ENCODE peak calls at places on chromosomes 16 and 17, in five cellular contexts. J is foreskin fibroblast, R is SK-N-SH, E is heart left ventricle, S is brain microvascular endothelial cell. Z is an unnamed sample.

GRCh38 chr17:77959926-77960521 is 1.5 kb downstream of the TNRC6C start:
- DNase-seq in J (no peak), R (peak), E (no peak), S (no peak), Z (no peak)

GRCh38 chr16:84340305-84341040 is 27.9 kb upstream of the ATP2C2 start:
- DNase-seq in J (no peak), R (no peak), E (no peak), S (no peak), Z (no peak)

GRCh38 chr16:75433732-75434413 is 570 bp upstream of the CFDP1 start:
- DNase-seq in J (peak), R (peak), E (no peak), S (peak), Z (peak)

GRCh38 chr16:59604331-59604730 is 870.2 kb upstream of the GOT2 start:
- DNase-seq in J (peak), R (no peak), E (no peak), S (no peak), Z (no peak)

GRCh38 chr16:73011926-73012325 is 36.0 kb downstream of the ZFHX3 start:
- DNase-seq in J (no peak), R (no peak), E (no peak), S (no peak), Z (no peak)

GRCh38 chr17:17971431-17972125 is 622 bp downstream of the TOM1L2 start:
- DNase-seq in J (no peak), R (peak), E (peak), S (no peak), Z (no peak)

GRCh38 chr16:21646091-21646490 is 6.3 kb downstream of the IGSF6 start:
- DNase-seq in J (no peak), R (no peak), E (no peak), S (peak), Z (no peak)

GRCh38 chr17:63601439-63602371 is 1.0 kb downstream of the TACO1 start:
- DNase-seq in J (no peak), R (no peak), E (no peak), S (no peak), Z (no peak)

GRCh38 chr16:51453296-51453695 is 302.2 kb upstream of the SALL1 start:
- DNase-seq in J (no peak), R (no peak), E (no peak), S (no peak), Z (no peak)

GRCh38 chr17:39738568-39738901 is 797 bp downstream of the GRB7 start:
- DNase-seq in J (no peak), R (no peak), E (no peak), S (no peak), Z (no peak)

GRCh38 chr17:78925234-78925633 is at the start of gene TIMP2:
- DNase-seq in J (peak), R (peak), E (peak), S (peak), Z (peak)

GRCh38 chr17:27276653-27277156 is 17.2 kb upstream of the WSB1 start:
- DNase-seq in J (no peak), R (peak), E (no peak), S (no peak), Z (no peak)

GRCh38 chr16:51445250-51445649 is 294.2 kb upstream of the SALL1 start:
- DNase-seq in J (no peak), R (no peak), E (no peak), S (no peak), Z (no peak)

GRCh38 chr17:21297597-21297996 is 13.1 kb downstream of the MAP2K3 start:
- DNase-seq in J (no peak), R (peak), E (peak), S (no peak), Z (no peak)

GRCh38 chr16:59263980-59264379 is 529.9 kb upstream of the GOT2 start:
- DNase-seq in J (no peak), R (no peak), E (no peak), S (no peak), Z (no peak)

GRCh38 chr17:17053446-17054379 is 11.5 kb downstream of the MPRIP start:
- DNase-seq in J (no peak), R (no peak), E (no peak), S (no peak), Z (no peak)

GRCh38 chr17:40471856-40472732 is 28.8 kb downstream of the IGFBP4 start:
- DNase-seq in J (no peak), R (no peak), E (no peak), S (no peak), Z (no peak)

GRCh38 chr17:19343671-19344151 is 18.8 kb downstream of the B9D1 start:
- DNase-seq in J (no peak), R (no peak), E (no peak), S (no peak), Z (no peak)

GRCh38 chr17:45992904-45993303 is 6.1 kb upstream of the STH start:
- DNase-seq in J (no peak), R (no peak), E (no peak), S (no peak), Z (no peak)

GRCh38 chr17:44198721-44199552 is 747 bp downstream of the ATXN7L3 start:
- DNase-seq in J (peak), R (peak), E (peak), S (no peak), Z (no peak)

GRCh38 chr17:66812571-66812970 is 22.3 kb upstream of the CACNG5 start:
- DNase-seq in J (no peak), R (no peak), E (no peak), S (no peak), Z (no peak)

GRCh38 chr17:59756236-59756818 is 48.9 kb downstream of the VMP1 start:
- DNase-seq in J (peak), R (no peak), E (no peak), S (peak), Z (peak)

GRCh38 chr17:79473111-79473835 is 137.6 kb downstream of the RBFOX3 start:
- DNase-seq in J (no peak), R (no peak), E (no peak), S (no peak), Z (no peak)

GRCh38 chr16:29816694-29817441 is 916 bp downstream of the PAGR1 start:
- DNase-seq in J (peak), R (peak), E (peak), S (peak), Z (no peak)

GRCh38 chr16:30356401-30357084 is 1.4 kb upstream of the CD2BP2 start:
- DNase-seq in J (no peak), R (peak), E (no peak), S (no peak), Z (no peak)

GRCh38 chr17:55163408-55163807 is 101.4 kb upstream of the HLF start:
- DNase-seq in J (no peak), R (no peak), E (no peak), S (no peak), Z (no peak)

GRCh38 chr17:17061516-17061915 is 19.3 kb downstream of the MPRIP start:
- DNase-seq in J (no peak), R (no peak), E (no peak), S (no peak), Z (no peak)

GRCh38 chr17:44222112-44222869 is 2.8 kb upstream of the UBTF start:
- DNase-seq in J (peak), R (peak), E (peak), S (peak), Z (no peak)

GRCh38 chr16:5216681-5217080 is 119.1 kb upstream of the EEF2KMT start:
- DNase-seq in J (no peak), R (no peak), E (no peak), S (no peak), Z (no peak)

GRCh38 chr16:234468-235305 is at the start of gene FAM234A:
- DNase-seq in J (peak), R (peak), E (peak), S (peak), Z (peak)
- TF ChIP-seq CTCF in J (peak), R (peak), E (peak), S (peak), Z (peak)

GRCh38 chr17:81961087-81961514 is at the start of gene NOTUM:
- DNase-seq in J (no peak), R (peak), E (no peak), S (no peak), Z (no peak)
- H3K4me3 ChIP-seq in J (no peak), R (no peak), E (peak), S (no peak), Z (no peak)

DNA sequence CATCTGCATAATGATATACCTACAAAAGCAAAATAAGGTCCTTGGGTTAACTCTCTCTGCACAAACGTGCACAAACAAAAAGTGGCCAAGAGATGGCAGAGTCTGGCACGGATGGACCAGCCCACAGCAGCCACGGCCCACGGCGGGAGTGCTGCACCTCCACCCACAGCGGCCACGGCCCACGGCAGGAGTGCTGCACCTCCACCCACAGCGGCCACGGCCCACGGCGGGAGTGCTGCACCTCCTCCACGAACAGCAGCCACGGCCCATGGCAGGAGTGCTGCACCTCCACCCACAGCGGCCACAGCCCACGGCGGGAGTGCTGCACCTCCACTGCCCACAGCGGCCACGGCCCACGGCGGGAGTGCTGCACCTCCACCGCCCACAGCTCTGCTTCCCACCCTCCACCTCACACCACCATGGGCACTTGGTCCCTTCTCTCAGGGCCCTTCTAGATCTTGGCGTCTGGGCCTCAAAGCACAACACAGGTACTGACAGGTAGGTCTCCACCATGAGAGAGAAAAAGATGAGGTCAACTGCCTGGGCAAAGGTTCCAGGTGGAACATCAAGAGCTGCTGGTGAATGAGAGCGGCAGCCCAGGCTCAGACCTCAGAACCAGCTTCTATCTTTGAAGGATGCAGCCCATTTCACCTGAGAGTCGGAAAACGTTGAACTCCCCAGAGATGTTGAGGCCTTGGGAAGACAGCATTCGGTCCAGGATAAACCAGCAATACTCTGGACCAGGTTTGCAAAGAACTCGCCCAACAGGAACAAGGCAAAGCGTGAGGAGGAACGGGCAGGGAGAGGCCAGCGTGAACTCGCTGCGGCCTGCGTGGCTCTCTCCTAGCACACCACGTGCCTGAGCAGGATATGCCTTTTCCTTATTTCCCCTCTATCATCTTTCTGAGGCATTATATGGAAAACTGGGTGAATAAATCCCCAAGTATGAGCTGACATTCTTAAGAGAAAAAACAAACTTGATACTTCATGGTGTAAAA is 124.5 kb downstream of the ZNF778 start:
- DNase-seq in J (no peak), R (no peak), E (no peak), S (no peak), Z (no peak)
- TF ChIP-seq CTCF in J (no peak), R (no peak), E (no peak), S (no peak), Z (no peak)

DNA sequence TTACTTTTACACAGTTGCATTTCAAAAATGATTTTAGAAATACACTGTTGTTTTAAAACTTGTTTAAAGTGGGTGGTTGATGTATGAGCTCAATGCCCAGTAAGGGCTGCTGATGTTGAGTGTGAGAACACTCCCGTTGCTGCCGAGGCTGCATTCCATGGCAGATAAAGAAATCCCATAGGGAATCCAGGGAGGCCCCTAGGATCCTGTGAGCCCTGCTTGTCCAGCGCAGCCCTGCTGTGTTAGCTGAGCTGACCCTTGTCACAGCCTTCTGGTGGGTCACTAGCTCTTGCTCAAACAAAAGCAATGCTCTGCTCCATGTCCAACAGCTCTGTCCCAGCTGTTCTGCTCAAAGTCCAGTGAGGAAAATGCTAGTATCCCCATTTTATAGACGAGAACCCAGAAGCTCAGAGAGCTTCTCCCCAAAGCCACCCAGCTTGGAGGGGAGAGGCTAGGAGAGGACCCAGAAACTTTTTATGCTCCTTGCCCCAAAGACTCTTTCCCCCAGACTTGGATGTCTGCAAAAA is 18.6 kb upstream of the COL1A1 start:
- DNase-seq in J (no peak), R (no peak), E (no peak), S (peak), Z (no peak)
- H3K4me3 ChIP-seq in J (peak), R (peak), E (no peak), S (no peak), Z (peak)

GRCh38 chr16:56405977-56406376 is 19.4 kb downstream of the AMFR start:
- DNase-seq in J (no peak), R (no peak), E (no peak), S (no peak), Z (no peak)

GRCh38 chr16:56400458-56400857 is 24.9 kb downstream of the AMFR start:
- DNase-seq in J (no peak), R (no peak), E (no peak), S (no peak), Z (no peak)

GRCh38 chr16:56399492-56399891 is 25.9 kb downstream of the AMFR start:
- DNase-seq in J (no peak), R (no peak), E (no peak), S (no peak), Z (no peak)

GRCh38 chr16:56399047-56399446 is 26.3 kb downstream of the AMFR start:
- DNase-seq in J (no peak), R (no peak), E (no peak), S (no peak), Z (no peak)

GRCh38 chr16:56401482-56401881 is 23.9 kb downstream of the AMFR start:
- DNase-seq in J (no peak), R (peak), E (no peak), S (no peak), Z (no peak)
- TF ChIP-seq CTCF in J (peak), R (peak), E (no peak), S (peak), Z (peak)

DNA sequence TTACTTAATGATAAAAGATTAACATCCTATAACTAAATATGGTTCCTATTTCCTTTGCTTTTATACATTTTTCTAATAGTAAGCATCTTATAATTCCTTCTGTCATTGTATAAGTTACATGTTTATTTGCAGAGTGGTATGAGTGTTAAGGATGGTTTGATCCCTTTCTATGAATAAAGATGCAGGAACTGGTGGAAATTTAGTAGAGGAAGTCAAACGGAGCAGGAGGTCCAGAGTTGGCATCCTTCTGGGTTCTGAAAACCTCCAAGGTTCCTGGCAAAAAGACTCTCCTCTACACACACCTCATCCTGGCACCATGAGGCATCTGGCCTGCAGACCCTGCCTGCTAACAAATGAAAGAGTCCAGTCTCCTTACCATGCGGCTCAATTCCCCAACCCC is 296.8 kb downstream of the SOX9 start:
- DNase-seq in J (no peak), R (no peak), E (no peak), S (no peak), Z (no peak)
- H3K4me3 ChIP-seq in J (no peak), R (no peak), E (no peak), S (no peak), Z (no peak)